ENCODE peak calls at places on chromosome 13, in ten cellular contexts. Q, O, Y, V, B, D, X, T, U and I are unnamed samples.

GRCh38 chr13:96214804-96215445 is 125.0 kb downstream of the HS6ST3 start:
- DNase-seq in Q (peak; percentile 5), O (no peak), Y (no peak), V (no peak), B (no peak), D (no peak), X (peak; percentile 11), T (no peak), U (peak; percentile 9), I (no peak)

GRCh38 chr13:49638416-49639072 is 10.2 kb downstream of the ARL11 start:
- DNase-seq in Q (no peak), O (no peak), Y (no peak), V (no peak), B (no peak), D (no peak), X (no peak), T (no peak), U (no peak), I (no peak)

GRCh38 chr13:50990540-50991506 is 81.2 kb downstream of the RNASEH2B start:
- DNase-seq in Q (peak; percentile 67), O (peak; percentile 67), Y (no peak), V (peak; percentile 71), B (no peak), D (peak; percentile 72), X (no peak), T (peak; percentile 30), U (peak; percentile 8), I (peak; percentile 53)

GRCh38 chr13:40187324-40187795 is 479.1 kb downstream of the FOXO1 start:
- DNase-seq in Q (no peak), O (no peak), Y (peak; percentile 90), V (peak; percentile 26), B (no peak), D (no peak), X (no peak), T (no peak), U (no peak), I (no peak)

GRCh38 chr13:112102243-112102642 is 35.3 kb downstream of the SOX1 start:
- DNase-seq in Q (no peak), O (no peak), Y (no peak), V (no peak), B (no peak), D (no peak), X (peak; percentile 39), T (no peak), U (no peak), I (no peak)

GRCh38 chr13:110338441-110339101 is 31.5 kb downstream of the COL4A2 start:
- DNase-seq in Q (peak; percentile 92), O (no peak), Y (no peak), V (peak; percentile 64), B (no peak), D (peak; percentile 96), X (no peak), T (peak; percentile 49), U (peak; percentile 75), I (no peak)

GRCh38 chr13:26377038-26377437 is 123.1 kb downstream of the CDK8 start:
- DNase-seq in Q (peak; percentile 20), O (peak; percentile 5), Y (peak; percentile 22), V (peak; percentile 22), B (no peak), D (peak; percentile 8), X (no peak), T (peak; percentile 20), U (no peak), I (no peak)

GRCh38 chr13:25203256-25203794 is 31.2 kb upstream of the AMER2 start:
- DNase-seq in Q (no peak), O (no peak), Y (no peak), V (no peak), B (no peak), D (no peak), X (no peak), T (no peak), U (peak; percentile 18), I (no peak)

GRCh38 chr13:32538234-32538620 is 368 bp downstream of the N4BP2L2 start:
- DNase-seq in Q (peak; percentile 43), O (peak; percentile 23), Y (no peak), V (no peak), B (no peak), D (peak; percentile 51), X (no peak), T (no peak), U (no peak), I (no peak)

GRCh38 chr13:23159205-23159586 is 21.6 kb upstream of the SGCG start:
- DNase-seq in Q (peak; percentile 42), O (peak; percentile 21), Y (no peak), V (peak; percentile 77), B (no peak), D (peak; percentile 16), X (no peak), T (peak; percentile 6), U (peak; percentile 3), I (no peak)

GRCh38 chr13:23007430-23007829 is 173.3 kb upstream of the SGCG start:
- DNase-seq in Q (no peak), O (no peak), Y (no peak), V (no peak), B (no peak), D (no peak), X (no peak), T (no peak), U (no peak), I (no peak)

GRCh38 chr13:53694814-53695533 is 666.4 kb downstream of the OLFM4 start:
- DNase-seq in Q (no peak), O (no peak), Y (no peak), V (peak; percentile 32), B (no peak), D (no peak), X (no peak), T (no peak), U (no peak), I (no peak)

GRCh38 chr13:20767309-20767943 is 6.3 kb downstream of the EEF1AKMT1 start:
- DNase-seq in Q (no peak), O (no peak), Y (no peak), V (no peak), B (no peak), D (no peak), X (no peak), T (no peak), U (no peak), I (no peak)

GRCh38 chr13:22050951-22051563 is 380.2 kb downstream of the FGF9 start:
- DNase-seq in Q (no peak), O (no peak), Y (peak; percentile 38), V (no peak), B (no peak), D (no peak), X (no peak), T (no peak), U (no peak), I (no peak)

GRCh38 chr13:40387775-40388174 is 278.7 kb downstream of the FOXO1 start:
- DNase-seq in Q (no peak), O (no peak), Y (no peak), V (no peak), B (no peak), D (no peak), X (no peak), T (no peak), U (no peak), I (no peak)

GRCh38 chr13:107376393-107377085 is 808.6 kb upstream of the ARGLU1 start:
- DNase-seq in Q (no peak), O (no peak), Y (no peak), V (no peak), B (peak; percentile 26), D (peak; percentile 22), X (no peak), T (no peak), U (no peak), I (peak; percentile 27)

GRCh38 chr13:36543671-36544070 is 111.4 kb downstream of the CCNA1 start:
- DNase-seq in Q (peak; percentile 3), O (no peak), Y (no peak), V (no peak), B (no peak), D (no peak), X (no peak), T (no peak), U (peak; percentile 1), I (no peak)

GRCh38 chr13:112067871-112068305 is 939 bp downstream of the SOX1 start:
- DNase-seq in Q (no peak), O (no peak), Y (no peak), V (no peak), B (peak; percentile 20), D (no peak), X (no peak), T (no peak), U (no peak), I (no peak)

GRCh38 chr13:26709461-26709860 is 51.1 kb downstream of the GPR12 start:
- DNase-seq in Q (no peak), O (no peak), Y (no peak), V (no peak), B (no peak), D (no peak), X (no peak), T (no peak), U (no peak), I (no peak)

GRCh38 chr13:26011996-26012688 is 39.7 kb downstream of the SHISA2 start:
- DNase-seq in Q (peak; percentile 6), O (no peak), Y (peak; percentile 76), V (no peak), B (no peak), D (peak; percentile 15), X (no peak), T (no peak), U (no peak), I (no peak)

GRCh38 chr13:38951525-38952313 is 38.9 kb downstream of the STOML3 start:
- DNase-seq in Q (peak; percentile 56), O (no peak), Y (no peak), V (no peak), B (no peak), D (peak; percentile 49), X (no peak), T (peak; percentile 78), U (no peak), I (no peak)

GRCh38 chr13:94433055-94433947 is 46.2 kb downstream of the DCT start:
- DNase-seq in Q (peak; percentile 23), O (no peak), Y (no peak), V (peak; percentile 84), B (no peak), D (peak; percentile 55), X (no peak), T (peak; percentile 9), U (no peak), I (no peak)

GRCh38 chr13:80529734-80530133 is 188.8 kb upstream of the SPRY2 start:
- DNase-seq in Q (no peak), O (no peak), Y (no peak), V (no peak), B (no peak), D (no peak), X (peak; percentile 38), T (peak; percentile 40), U (peak; percentile 31), I (no peak)

GRCh38 chr13:100517135-100517534 is 71.5 kb downstream of the GGACT start:
- DNase-seq in Q (no peak), O (no peak), Y (no peak), V (peak; percentile 53), B (no peak), D (no peak), X (no peak), T (peak; percentile 55), U (no peak), I (no peak)

GRCh38 chr13:35978607-35979316 is 152.4 kb downstream of the DCLK1 start:
- DNase-seq in Q (peak; percentile 89), O (peak; percentile 23), Y (peak; percentile 44), V (peak; percentile 36), B (no peak), D (peak; percentile 85), X (peak; percentile 62), T (peak; percentile 78), U (peak; percentile 58), I (peak; percentile 71)

GRCh38 chr13:90302113-90302512 is 1045.4 kb upstream of the MIR17HG start:
- DNase-seq in Q (peak; percentile 80), O (no peak), Y (no peak), V (no peak), B (no peak), D (peak; percentile 79), X (peak; percentile 21), T (no peak), U (no peak), I (no peak)

GRCh38 chr13:76890036-76890435 is 3.8 kb upstream of the KCTD12 start:
- DNase-seq in Q (peak; percentile 33), O (no peak), Y (no peak), V (no peak), B (no peak), D (peak; percentile 14), X (no peak), T (no peak), U (peak; percentile 58), I (no peak)

GRCh38 chr13:73059460-73060250 is 850 bp downstream of the KLF5 start:
- DNase-seq in Q (no peak), O (peak; percentile 42), Y (peak; percentile 61), V (peak; percentile 67), B (peak; percentile 8), D (no peak), X (peak; percentile 10), T (peak; percentile 16), U (no peak), I (no peak)